ENCODE peak calls at places on chromosome 21, in six cellular contexts. R is breast epithelium; W is H9; M is CD8-positive, alpha-beta memory T cell; E is GM23338; G is esophagus squamous epithelium. Y is an unnamed sample.

GRCh38 chr21:29091032-29091431 is 17.6 kb upstream of the CCT8 start:
- DNase-seq in R (no peak), W (no peak), M (no peak), E (no peak), G (no peak), Y (no peak)

GRCh38 chr21:31476551-31477120 is 132.6 kb upstream of the TIAM1 start:
- DNase-seq in R (no peak), W (no peak), M (no peak), E (no peak), G (no peak), Y (no peak)

GRCh38 chr21:31668651-31669491 is 9.4 kb downstream of the SOD1 start:
- DNase-seq in R (no peak), W (no peak), M (no peak), E (no peak), G (no peak), Y (no peak)

GRCh38 chr21:31945576-31945975 is 72.8 kb downstream of the HUNK start:
- DNase-seq in R (no peak), W (no peak), M (no peak), E (no peak), G (no peak), Y (no peak)

GRCh38 chr21:34669149-34669879 is 520 bp downstream of the CLIC6 start:
- DNase-seq in R (no peak), W (no peak), M (no peak), E (peak; percentile 60), G (no peak), Y (peak; percentile 40)

GRCh38 chr21:31752352-31752751 is 20.4 kb upstream of the SCAF4 start:
- DNase-seq in R (no peak), W (no peak), M (no peak), E (no peak), G (no peak), Y (no peak)

GRCh38 chr21:29487154-29487553 is 188.4 kb downstream of the BACH1 start:
- DNase-seq in R (no peak), W (no peak), M (no peak), E (peak; percentile 35), G (no peak), Y (no peak)

GRCh38 chr21:19609611-19610010 is 1206.0 kb upstream of the TMPRSS15 start:
- DNase-seq in R (no peak), W (no peak), M (no peak), E (no peak), G (no peak), Y (no peak)

GRCh38 chr21:40143822-40144525 is 276.7 kb downstream of the PCP4 start:
- DNase-seq in R (peak; percentile 33), W (peak; percentile 49), M (no peak), E (peak; percentile 75), G (no peak), Y (no peak)

GRCh38 chr21:33820371-33820770 is 95.2 kb downstream of the ATP5PO start:
- DNase-seq in R (no peak), W (no peak), M (no peak), E (no peak), G (no peak), Y (no peak)

GRCh38 chr21:43667191-43667904 is 8.0 kb downstream of the RRP1B start:
- DNase-seq in R (no peak), W (no peak), M (no peak), E (no peak), G (no peak), Y (no peak)

GRCh38 chr21:43987509-43987908 is 24.6 kb upstream of the TRAPPC10 start:
- DNase-seq in R (no peak), W (no peak), M (no peak), E (no peak), G (no peak), Y (peak; percentile 27)

GRCh38 chr21:33327326-33327725 is 2.6 kb downstream of the IFNAR1 start:
- DNase-seq in R (no peak), W (no peak), M (no peak), E (no peak), G (no peak), Y (no peak)

GRCh38 chr21:43926196-43926595 is 61.2 kb downstream of the AGPAT3 start:
- DNase-seq in R (no peak), W (no peak), M (no peak), E (no peak), G (no peak), Y (peak; percentile 66)

GRCh38 chr21:23003951-23004350 is 2005.7 kb downstream of the NCAM2 start:
- DNase-seq in R (no peak), W (no peak), M (no peak), E (no peak), G (no peak), Y (no peak)

GRCh38 chr21:43308511-43309283 is 118.2 kb downstream of the SIK1 start:
- DNase-seq in R (no peak), W (no peak), M (no peak), E (no peak), G (no peak), Y (no peak)

GRCh38 chr21:42242611-42243010 is 23.7 kb downstream of the ABCG1 start:
- DNase-seq in R (no peak), W (no peak), M (no peak), E (no peak), G (no peak), Y (no peak)

GRCh38 chr21:42243026-42243425 is 24.1 kb downstream of the ABCG1 start:
- DNase-seq in R (no peak), W (no peak), M (no peak), E (no peak), G (no peak), Y (peak; percentile 39)

GRCh38 chr21:42248241-42248640 is 29.3 kb downstream of the ABCG1 start:
- DNase-seq in R (no peak), W (no peak), M (no peak), E (no peak), G (no peak), Y (no peak)

GRCh38 chr21:42247716-42248115 is 28.8 kb downstream of the ABCG1 start:
- DNase-seq in R (no peak), W (no peak), M (no peak), E (no peak), G (no peak), Y (no peak)

DNA sequence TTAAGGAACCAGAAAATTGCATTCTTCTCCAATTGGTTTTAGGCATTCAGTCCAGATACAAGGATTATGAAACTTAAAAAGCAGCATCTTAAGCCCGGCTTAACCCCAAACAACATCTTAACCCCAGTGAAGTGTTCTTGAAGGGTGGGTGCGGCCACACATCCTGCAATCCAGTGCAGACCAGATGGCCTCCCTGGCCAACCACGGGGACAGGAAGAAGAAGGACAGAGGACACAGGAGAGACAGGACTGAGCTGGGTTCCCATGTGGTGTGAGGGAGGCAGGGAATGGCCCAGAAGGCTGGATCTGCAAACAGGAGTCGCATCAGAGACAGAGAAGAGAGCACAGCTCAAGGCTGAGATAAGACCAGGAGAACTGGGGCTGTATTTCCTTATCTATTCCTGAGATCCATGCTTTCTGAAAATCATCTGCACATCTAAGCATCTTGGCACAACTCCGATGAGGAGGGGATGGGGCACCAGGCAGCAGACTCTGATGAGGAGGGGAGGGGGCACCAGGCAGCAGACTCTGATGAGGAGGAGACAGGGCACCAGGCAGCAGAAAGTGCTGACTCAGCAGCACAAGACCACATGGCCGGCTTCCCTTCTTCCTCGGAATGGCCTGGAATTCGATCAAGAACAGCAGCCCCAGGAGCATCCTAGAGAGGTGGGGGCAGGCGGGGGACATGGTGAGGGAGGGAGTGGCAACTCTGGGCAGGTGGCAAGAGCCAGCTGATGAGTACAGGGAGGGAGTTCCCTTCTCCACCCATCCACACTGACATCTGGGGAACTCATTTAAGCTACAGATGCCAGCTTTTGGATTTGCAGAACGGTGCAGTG is 26.6 kb downstream of the ABCG1 start:
- DNase-seq in R (no peak), W (peak; percentile 44), M (no peak), E (peak; percentile 52), G (no peak), Y (peak; percentile 43)
- H3K4me1 ChIP-seq in R (no peaks in the 10 kb centered on the region), W (no peaks in the 10 kb centered on the region), M (no peaks in the 10 kb centered on the region), E (no peaks in the 10 kb centered on the region), G (peaks cover 10% of the 10 kb centered on the region), Y (no peaks in the 10 kb centered on the region)

GRCh38 chr21:45536301-45537081 is 5.7 kb downstream of the SLC19A1 start:
- DNase-seq in R (no peak), W (no peak), M (no peak), E (no peak), G (no peak), Y (peak; percentile 29)
- H3K27ac ChIP-seq in R (no peak overlapping the region), W (no peak overlapping the region), M (no peak overlapping the region), E (no peak overlapping the region), G (no peak overlapping the region), Y (peak overlapping the region; percentile 88)

DNA sequence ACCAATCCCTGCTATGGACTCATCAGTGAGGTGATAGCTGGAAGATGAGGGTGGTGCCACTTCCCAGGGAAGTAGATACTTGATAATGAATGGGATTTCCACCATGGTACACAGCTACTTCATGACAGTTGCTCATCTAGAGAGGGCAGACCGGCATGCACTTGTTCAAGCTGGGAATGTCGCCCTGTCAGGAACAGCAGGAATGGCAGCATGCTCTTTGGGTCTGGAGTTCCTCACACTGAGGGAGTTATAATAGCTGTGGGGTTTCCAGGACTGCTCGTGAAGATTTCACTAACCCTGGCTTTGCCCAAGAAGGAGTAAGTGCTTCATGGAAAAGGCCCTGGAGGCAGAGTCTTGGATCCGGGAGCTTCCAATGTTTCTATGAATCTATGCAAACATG is 129.2 kb downstream of the PSMG1 start:
- DNase-seq in R (no peak), W (no peak), M (no peak), E (no peak), G (no peak), Y (no peak)
- H3K4me1 ChIP-seq in R (peaks cover 3% of the 10 kb centered on the region), W (no peaks in the 10 kb centered on the region), M (no peaks in the 10 kb centered on the region), E (no peaks in the 10 kb centered on the region), G (peaks cover 52% of the 10 kb centered on the region), Y (peaks cover 20% of the 10 kb centered on the region)

GRCh38 chr21:36428789-36429671 is 43.8 kb downstream of the CHAF1B start:
- DNase-seq in R (no peak), W (no peak), M (no peak), E (no peak), G (no peak), Y (no peak)

GRCh38 chr21:36427502-36427901 is 42.3 kb downstream of the CHAF1B start:
- DNase-seq in R (no peak), W (no peak), M (no peak), E (no peak), G (no peak), Y (no peak)

GRCh38 chr21:36431252-36431651 is 46.1 kb downstream of the CHAF1B start:
- DNase-seq in R (no peak), W (no peak), M (no peak), E (no peak), G (no peak), Y (no peak)

GRCh38 chr21:36430841-36431240 is 45.6 kb downstream of the CHAF1B start:
- DNase-seq in R (no peak), W (no peak), M (no peak), E (no peak), G (no peak), Y (no peak)

DNA sequence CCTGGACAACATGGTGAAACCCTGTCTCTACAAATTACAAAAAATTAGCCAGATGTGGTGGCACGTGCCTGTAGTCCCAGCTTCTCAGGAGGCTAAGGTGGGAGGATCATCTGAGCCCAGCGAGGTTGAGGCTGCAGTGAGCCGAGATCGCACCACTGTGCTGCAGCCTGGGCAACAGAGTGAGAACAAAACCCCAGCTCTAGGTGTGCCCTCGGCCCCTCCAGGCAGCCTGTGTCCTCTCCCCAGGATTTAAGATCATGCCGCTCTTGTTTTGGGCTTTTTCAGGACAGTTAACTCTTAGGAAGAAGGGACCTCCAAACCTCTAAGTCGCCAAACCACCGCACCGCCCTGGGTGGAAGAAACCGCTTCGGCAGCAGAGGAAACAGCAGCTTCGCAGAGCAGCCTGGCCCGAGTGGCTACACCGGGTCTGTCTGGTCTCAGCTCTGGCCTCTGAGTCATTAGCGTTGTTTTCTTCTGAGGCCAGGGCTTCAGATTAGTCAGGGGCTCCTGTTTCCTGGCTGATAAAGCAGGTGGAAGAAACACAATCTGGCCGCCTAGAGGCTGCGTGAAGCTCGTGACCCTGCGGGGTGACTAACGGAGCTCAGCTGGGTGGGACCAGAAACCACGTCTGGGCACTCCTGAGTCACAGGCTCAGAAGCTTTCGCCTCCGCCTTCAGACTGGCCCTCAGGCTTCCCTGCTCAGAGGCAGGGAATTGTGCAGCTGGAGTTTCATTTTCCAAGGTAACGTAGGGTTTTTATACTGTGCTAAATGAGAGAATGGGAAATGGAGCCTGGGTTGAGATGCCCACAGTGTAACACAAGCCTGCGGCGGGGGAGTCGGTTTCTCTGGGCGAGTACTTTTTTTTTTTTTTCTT is 44.7 kb downstream of the CHAF1B start:
- DNase-seq in R (peak; percentile 26), W (peak; percentile 75), M (peak; percentile 42), E (peak; percentile 79), G (peak; percentile 22), Y (peak; percentile 84)
- H3K27ac ChIP-seq in R (peak overlapping the region; percentile 52), W (no peak overlapping the region), M (no peak overlapping the region), E (no peak overlapping the region), G (peak overlapping the region; percentile 87), Y (peak overlapping the region; percentile 79)

Y was measured in left lung.